ENCODE peak calls at places on chromosome 11, in eight cellular contexts. F is GM12865, D is heart left ventricle, G is mucosa of descending colon, W is esophagus muscularis mucosa, I is bronchial epithelial cell, L is upper lobe of left lung, B is left ventricle myocardium inferior. X is an unnamed sample.

GRCh38 chr11:108253176-108253575 is 30.3 kb downstream of the ATM start:
- DNase-seq in L (no peak), D (no peak), B (no peak), F (no peak), G (no peak), W (no peak), I (peak; percentile 77), X (no peak)

GRCh38 chr11:107508201-107508857 is 50.7 kb upstream of the CWF19L2 start:
- DNase-seq in L (no peak), D (no peak), G (no peak), F (no peak), W (no peak), B (no peak), I (no peak), X (no peak)

GRCh38 chr11:115612331-115612730 is 108.1 kb upstream of the CADM1 start:
- DNase-seq in G (no peak), F (no peak), W (no peak), I (no peak), D (no peak), B (no peak), L (no peak), X (peak; percentile 33)

GRCh38 chr11:95569207-95569606 is 220.4 kb downstream of the FAM76B start:
- DNase-seq in D (no peak), B (no peak), L (no peak), I (no peak), W (no peak), G (no peak), F (no peak), X (no peak)

GRCh38 chr11:60252709-60253108 is 9.8 kb upstream of the MS4A4E start:
- DNase-seq in L (no peak), I (no peak), F (no peak), W (no peak), B (no peak), G (no peak), D (no peak), X (no peak)

GRCh38 chr11:110199184-110199981 is 97.0 kb downstream of the RDX start:
- DNase-seq in W (peak; percentile 80), I (peak; percentile 62), F (no peak), B (no peak), L (no peak), D (no peak), G (no peak), X (no peak)

GRCh38 chr11:19873730-19874129 is 161.1 kb downstream of the NAV2 start:
- DNase-seq in L (no peak), F (no peak), W (no peak), G (no peak), D (no peak), B (no peak), I (no peak), X (no peak)

GRCh38 chr11:2892215-2893020 is 6.8 kb upstream of the CDKN1C start:
- DNase-seq in L (peak; percentile 91), W (no peak), G (peak; percentile 83), I (no peak), F (peak; percentile 45), D (peak; percentile 82), B (peak; percentile 54), X (no peak)

GRCh38 chr11:123696183-123696582 is 41.8 kb upstream of the SCN3B start:
- DNase-seq in G (no peak), W (no peak), L (no peak), B (no peak), I (peak; percentile 35), F (no peak), D (no peak), X (no peak)

GRCh38 chr11:46718155-46719019 is 626 bp upstream of the F2 start:
- DNase-seq in B (no peak), G (peak; percentile 69), W (no peak), F (no peak), L (no peak), I (peak; percentile 37), D (no peak), X (no peak)

GRCh38 chr11:12286606-12287005 is 90.8 kb upstream of the PARVA start:
- DNase-seq in F (no peak), L (no peak), B (no peak), I (no peak), D (no peak), W (no peak), G (no peak), X (peak; percentile 60)

GRCh38 chr11:86115542-86116385 is 46.9 kb upstream of the PICALM start:
- DNase-seq in I (peak; percentile 66), D (no peak), B (no peak), F (peak; percentile 16), W (no peak), L (no peak), G (no peak), X (no peak)

GRCh38 chr11:75635009-75635909 is 33.6 kb downstream of the MAP6 start:
- DNase-seq in D (peak; percentile 27), F (no peak), L (no peak), B (peak; percentile 23), G (no peak), W (peak; percentile 87), I (peak; percentile 36), X (peak; percentile 72)

GRCh38 chr11:74577624-74578396 is 14.6 kb upstream of the POLD3 start:
- DNase-seq in G (no peak), B (no peak), F (no peak), I (no peak), D (no peak), W (no peak), L (no peak), X (no peak)

GRCh38 chr11:120562806-120563425 is 51.4 kb downstream of the GRIK4 start:
- DNase-seq in F (no peak), I (no peak), B (no peak), W (no peak), L (no peak), G (no peak), D (no peak), X (no peak)

GRCh38 chr11:75557649-75558494 is 4.2 kb upstream of the SERPINH1 start:
- DNase-seq in I (peak; percentile 57), L (peak; percentile 74), B (no peak), F (no peak), G (peak; percentile 64), D (peak; percentile 60), W (no peak), X (no peak)

GRCh38 chr11:75532200-75532972 is 6.6 kb upstream of the GDPD5 start:
- DNase-seq in I (peak; percentile 63), L (no peak), D (peak; percentile 58), B (peak; percentile 55), F (peak; percentile 78), G (peak; percentile 63), W (no peak), X (no peak)

GRCh38 chr11:104370478-104370877 is 206.5 kb upstream of the PDGFD start:
- DNase-seq in B (no peak), G (no peak), W (no peak), L (no peak), D (no peak), F (peak; percentile 3), I (no peak), X (no peak)

GRCh38 chr11:101407324-101407723 is 176.5 kb downstream of the TRPC6 start:
- DNase-seq in W (no peak), L (no peak), I (no peak), B (no peak), F (no peak), D (no peak), G (no peak), X (no peak)

GRCh38 chr11:30585892-30586250 is 282 bp downstream of the MPPED2 start:
- DNase-seq in I (no peak), F (no peak), L (peak; percentile 87), G (peak; percentile 44), D (peak; percentile 53), W (no peak), B (peak; percentile 37), X (peak; percentile 67)

GRCh38 chr11:128716661-128717210 is 22.9 kb downstream of the FLI1 start:
- DNase-seq in D (no peak), I (no peak), G (peak; percentile 65), L (no peak), W (no peak), F (peak; percentile 66), B (no peak), X (no peak)

DNA sequence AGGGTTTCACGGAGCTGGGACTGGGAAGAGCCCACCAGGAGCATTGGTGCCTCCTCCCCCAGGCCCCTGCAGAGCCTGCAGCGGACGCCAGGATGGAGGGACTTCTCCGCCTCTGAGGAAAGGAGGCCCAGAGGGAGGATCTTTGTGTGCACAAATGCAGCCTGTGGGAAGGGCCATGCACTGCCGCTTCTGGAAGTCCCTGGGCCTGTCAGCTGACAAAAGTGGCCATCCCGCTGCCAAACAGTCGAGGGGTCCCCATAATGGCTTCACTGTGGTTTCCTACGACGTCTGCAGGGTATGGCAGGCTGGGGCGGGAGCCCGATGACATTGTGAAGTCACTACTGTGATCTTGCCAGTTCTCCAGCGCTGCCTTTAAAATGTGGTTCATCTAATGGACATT is 73.8 kb downstream of the TP53I11 start:
- DNase-seq in L (no peak), B (no peak), W (no peak), D (no peak), G (no peak), F (no peak), I (no peak), X (no peak)
- TF ChIP-seq CTCF in L (no peak), B (no peak), W (no peak), D (no peak), G (no peak), F (no peak), I (no peak), X (no peak)

DNA sequence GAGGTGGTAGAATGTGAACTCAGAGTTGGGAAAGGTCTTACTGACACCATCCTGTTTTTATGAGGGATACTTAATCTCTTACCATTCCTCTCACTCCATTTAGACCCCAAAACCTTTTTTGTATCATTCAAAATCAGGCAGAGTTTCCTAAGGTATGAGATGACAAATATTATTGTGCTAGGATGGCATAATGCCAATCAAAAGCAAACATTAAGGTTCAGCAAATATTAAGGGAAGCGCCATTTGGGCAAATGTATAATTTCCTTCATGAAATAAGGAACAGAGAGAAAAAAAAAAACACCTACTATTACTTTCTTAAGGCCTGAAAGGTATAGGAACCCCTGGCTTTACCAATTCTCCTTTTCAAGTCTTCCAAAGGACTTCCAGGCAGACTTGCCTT is 62.4 kb downstream of the SMCO4 start:
- DNase-seq in F (no peak), G (no peak), L (no peak), D (no peak), I (peak; percentile 7), W (no peak), B (no peak), X (no peak)
- H3K4me3 ChIP-seq in F (no peak overlapping the region), G (no peak overlapping the region), L (no peak overlapping the region), D (no peak overlapping the region), I (no peak overlapping the region), W (no peak overlapping the region), B (no peak overlapping the region), X (no peak overlapping the region)

GRCh38 chr11:58654079-58654907 is 31.8 kb downstream of the CNTF start:
- DNase-seq in W (peak; percentile 93), I (peak; percentile 71), G (peak; percentile 77), B (peak; percentile 72), D (peak; percentile 70), F (peak; percentile 86), L (peak; percentile 46), X (peak; percentile 78)
- TF ChIP-seq CTCF in W (peak; percentile 87), I (peak; percentile 93), G (peak; percentile 86), B (peak; percentile 93), D (peak; percentile 90), F (peak; percentile 95), L (peak; percentile 81), X (peak; percentile 81)

DNA sequence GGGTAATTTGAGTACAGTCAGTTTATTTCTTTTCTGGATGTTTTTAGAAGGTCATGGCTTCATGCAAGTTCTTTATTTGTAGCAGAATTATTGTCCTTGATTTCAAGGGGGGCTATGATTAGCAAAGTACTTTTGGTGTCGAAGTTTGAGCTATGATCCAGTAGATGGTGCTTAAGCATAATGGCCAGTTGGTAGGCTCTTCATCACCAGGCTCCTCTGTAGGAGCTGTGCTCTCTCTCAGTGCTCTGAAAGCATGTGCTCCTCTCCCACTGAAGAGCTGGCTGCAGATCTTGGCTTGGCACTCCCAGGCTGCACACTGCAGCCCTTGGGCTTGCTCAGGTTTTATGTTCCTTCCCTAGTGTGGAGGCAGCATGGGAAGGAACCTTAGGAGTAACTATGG is 852.7 kb downstream of the LUZP2 start:
- DNase-seq in D (no peak), I (no peak), B (no peak), F (no peak), G (no peak), L (no peak), W (no peak), X (no peak)
- H3K4me3 ChIP-seq in D (no peak overlapping the region), I (no peak overlapping the region), B (no peak overlapping the region), F (no peak overlapping the region), G (no peak overlapping the region), L (no peak overlapping the region), W (no peak overlapping the region), X (no peak overlapping the region)

X was measured in ascending aorta.